ENCODE peak calls at places on chromosomes 13 and 19, in four cellular contexts. One of them, this sample, is unnamed.

GRCh38 chr13:113731192-113732175 is 27.5 kb upstream of the TMEM255B start:
- DNase-seq in iPS-NIHi11: no peak
- DNase-seq in RCC 7860: no peak
- DNase-seq in NCI-H1105: no peak
- DNase-seq in this sample: no peak

GRCh38 chr19:27580906-27581305 is 1632.0 kb downstream of the UQCRFS1 start:
- DNase-seq in iPS-NIHi11: no peak
- DNase-seq in RCC 7860: no peak
- DNase-seq in NCI-H1105: no peak
- DNase-seq in this sample: no peak

GRCh38 chr19:7783991-7784421 is 21.0 kb downstream of the CLEC4M start:
- DNase-seq in iPS-NIHi11: no peak
- DNase-seq in RCC 7860: no peak
- DNase-seq in NCI-H1105: no peak
- DNase-seq in this sample: no peak

GRCh38 chr19:18661346-18661745 is 22.1 kb upstream of the CRTC1 start:
- DNase-seq in iPS-NIHi11: no peak
- DNase-seq in RCC 7860: no peak
- DNase-seq in NCI-H1105: no peak
- DNase-seq in this sample: no peak

GRCh38 chr13:72839831-72840426 is 58.0 kb downstream of the PIBF1 start:
- DNase-seq in iPS-NIHi11: peak
- DNase-seq in RCC 7860: peak
- DNase-seq in NCI-H1105: no peak
- DNase-seq in this sample: peak

GRCh38 chr19:19329199-19329598 is 8.6 kb downstream of the MAU2 start:
- DNase-seq in iPS-NIHi11: no peak
- DNase-seq in RCC 7860: no peak
- DNase-seq in NCI-H1105: no peak
- DNase-seq in this sample: no peak

GRCh38 chr19:3968556-3969434 is 2.1 kb downstream of the DAPK3 start:
- DNase-seq in iPS-NIHi11: peak
- DNase-seq in RCC 7860: peak
- DNase-seq in NCI-H1105: no peak
- DNase-seq in this sample: peak

GRCh38 chr13:112741185-112741755 is 51.4 kb downstream of the ATP11A start:
- DNase-seq in iPS-NIHi11: no peak
- DNase-seq in RCC 7860: no peak
- DNase-seq in NCI-H1105: no peak
- DNase-seq in this sample: no peak

GRCh38 chr13:21399741-21400140 is 59.4 kb downstream of the ZDHHC20 start:
- DNase-seq in iPS-NIHi11: no peak
- DNase-seq in RCC 7860: no peak
- DNase-seq in NCI-H1105: no peak
- DNase-seq in this sample: no peak

GRCh38 chr13:101695870-101696516 is 243.5 kb downstream of the ITGBL1 start:
- DNase-seq in iPS-NIHi11: no peak
- DNase-seq in RCC 7860: no peak
- DNase-seq in NCI-H1105: no peak
- DNase-seq in this sample: no peak

GRCh38 chr19:34310494-34310981 is 54.5 kb upstream of the GPI start:
- DNase-seq in iPS-NIHi11: no peak
- DNase-seq in RCC 7860: no peak
- DNase-seq in NCI-H1105: no peak
- DNase-seq in this sample: no peak

GRCh38 chr13:23159205-23159586 is 21.6 kb upstream of the SGCG start:
- DNase-seq in iPS-NIHi11: peak
- DNase-seq in RCC 7860: no peak
- DNase-seq in NCI-H1105: no peak
- DNase-seq in this sample: peak

GRCh38 chr19:34580408-34580807 is 96.6 kb downstream of the SCGB2B2 start:
- DNase-seq in iPS-NIHi11: no peak
- DNase-seq in RCC 7860: no peak
- DNase-seq in NCI-H1105: no peak
- DNase-seq in this sample: no peak

GRCh38 chr19:10995926-10996600 is 35.2 kb downstream of the SMARCA4 start:
- DNase-seq in iPS-NIHi11: no peak
- DNase-seq in RCC 7860: no peak
- DNase-seq in NCI-H1105: no peak
- DNase-seq in this sample: no peak

GRCh38 chr13:21033866-21034601 is 27.4 kb downstream of the LATS2 start:
- DNase-seq in iPS-NIHi11: no peak
- DNase-seq in RCC 7860: peak
- DNase-seq in NCI-H1105: no peak
- DNase-seq in this sample: no peak

GRCh38 chr13:110127986-110128511 is 178.9 kb downstream of the COL4A1 start:
- DNase-seq in iPS-NIHi11: no peak
- DNase-seq in RCC 7860: peak
- DNase-seq in NCI-H1105: no peak
- DNase-seq in this sample: no peak

GRCh38 chr13:89695343-89696257 is 1651.9 kb upstream of the MIR17HG start:
- DNase-seq in iPS-NIHi11: peak
- DNase-seq in RCC 7860: peak
- DNase-seq in NCI-H1105: no peak
- DNase-seq in this sample: peak

GRCh38 chr19:33273881-33274662 is 28.3 kb downstream of the CEBPA start:
- DNase-seq in iPS-NIHi11: no peak
- DNase-seq in RCC 7860: no peak
- DNase-seq in NCI-H1105: no peak
- DNase-seq in this sample: no peak

GRCh38 chr13:98664047-98664446 is 87.1 kb upstream of the STK24 start:
- DNase-seq in iPS-NIHi11: no peak
- DNase-seq in RCC 7860: peak
- DNase-seq in NCI-H1105: no peak
- DNase-seq in this sample: no peak

GRCh38 chr19:12527034-12527836 is 24.0 kb downstream of the ZNF564 start:
- DNase-seq in iPS-NIHi11: no peak
- DNase-seq in RCC 7860: no peak
- DNase-seq in NCI-H1105: no peak
- DNase-seq in this sample: peak

GRCh38 chr19:17448190-17448967 is at the start of gene TMEM221:
- DNase-seq in iPS-NIHi11: peak
- DNase-seq in RCC 7860: no peak
- DNase-seq in NCI-H1105: peak
- DNase-seq in this sample: peak

GRCh38 chr19:16106121-16106520 is 5.6 kb upstream of the RAB8A start:
- DNase-seq in iPS-NIHi11: no peak
- DNase-seq in RCC 7860: peak
- DNase-seq in NCI-H1105: no peak
- DNase-seq in this sample: no peak

GRCh38 chr13:29961036-29961685 is 110.7 kb upstream of the UBL3 start:
- DNase-seq in iPS-NIHi11: no peak
- DNase-seq in RCC 7860: no peak
- DNase-seq in NCI-H1105: no peak
- DNase-seq in this sample: no peak

GRCh38 chr13:75803175-75803611 is 167.1 kb downstream of the LMO7 start:
- DNase-seq in iPS-NIHi11: peak
- DNase-seq in RCC 7860: no peak
- DNase-seq in NCI-H1105: no peak
- DNase-seq in this sample: no peak

GRCh38 chr13:98451676-98452105 is 125.2 kb downstream of the STK24 start:
- DNase-seq in iPS-NIHi11: no peak
- DNase-seq in RCC 7860: no peak
- DNase-seq in NCI-H1105: no peak
- DNase-seq in this sample: no peak

GRCh38 chr19:9128171-9128570 is 1.4 kb upstream of the OR7G3 start:
- DNase-seq in iPS-NIHi11: no peak
- DNase-seq in RCC 7860: no peak
- DNase-seq in NCI-H1105: no peak
- DNase-seq in this sample: no peak

GRCh38 chr13:98890186-98890585 is 87.7 kb downstream of the DOCK9 start:
- DNase-seq in iPS-NIHi11: no peak
- DNase-seq in RCC 7860: peak
- DNase-seq in NCI-H1105: no peak
- DNase-seq in this sample: no peak

GRCh38 chr19:13095393-13095784 is 7.3 kb downstream of the LYL1 start:
- DNase-seq in iPS-NIHi11: peak
- DNase-seq in RCC 7860: no peak
- DNase-seq in NCI-H1105: no peak
- DNase-seq in this sample: peak

GRCh38 chr19:30090476-30090875 is 148.4 kb downstream of the URI1 start:
- DNase-seq in iPS-NIHi11: no peak
- DNase-seq in RCC 7860: no peak
- DNase-seq in NCI-H1105: no peak
- DNase-seq in this sample: no peak

GRCh38 chr13:24618219-24618955 is 61.8 kb upstream of the ATP12A start:
- DNase-seq in iPS-NIHi11: no peak
- DNase-seq in RCC 7860: no peak
- DNase-seq in NCI-H1105: no peak
- DNase-seq in this sample: no peak

GRCh38 chr19:33194884-33195710 is 967 bp downstream of the LRP3 start:
- DNase-seq in iPS-NIHi11: peak
- DNase-seq in RCC 7860: no peak
- DNase-seq in NCI-H1105: no peak
- DNase-seq in this sample: peak

GRCh38 chr13:113774177-113775107 is 15.4 kb downstream of the TMEM255B start:
- DNase-seq in iPS-NIHi11: no peak
- DNase-seq in RCC 7860: no peak
- DNase-seq in NCI-H1105: no peak
- DNase-seq in this sample: no peak

GRCh38 chr19:530133-531008 is 1.2 kb upstream of the CDC34 start:
- DNase-seq in iPS-NIHi11: no peak
- DNase-seq in RCC 7860: no peak
- DNase-seq in NCI-H1105: no peak
- DNase-seq in this sample: no peak

GRCh38 chr13:99258210-99258860 is at the start of gene GPR18:
- DNase-seq in iPS-NIHi11: no peak
- DNase-seq in RCC 7860: no peak
- DNase-seq in NCI-H1105: no peak
- DNase-seq in this sample: no peak

GRCh38 chr13:30110301-30111070 is 196.9 kb downstream of the KATNAL1 start:
- DNase-seq in iPS-NIHi11: no peak
- DNase-seq in RCC 7860: no peak
- DNase-seq in NCI-H1105: no peak
- DNase-seq in this sample: no peak

GRCh38 chr13:68551701-68552522 is 1321.8 kb upstream of the PCDH9 start:
- DNase-seq in iPS-NIHi11: no peak
- DNase-seq in RCC 7860: no peak
- DNase-seq in NCI-H1105: no peak
- DNase-seq in this sample: no peak